ENCODE peak calls at places on chromosomes 6 and 20, in eight cellular contexts. One of them, this sample, is unnamed.
A peak's percentile ranks its signal among the peaks of the same experiment; 100 is the strongest.

GRCh38 chr6:166939894-166940293 is 16.5 kb downstream of the RNASET2 start:
- DNase-seq in mammary epithelial cell: no peak
- DNase-seq in esophagus squamous epithelium: no peak
- DNase-seq in GM23338: no peak
- DNase-seq in heart right ventricle: no peak
- DNase-seq in body of pancreas: no peak
- DNase-seq in ascending aorta: no peak
- DNase-seq in spleen: no peak
- DNase-seq in this sample: no peak

GRCh38 chr6:160188773-160189172 is 67.2 kb downstream of the SLC22A1 start:
- DNase-seq in heart right ventricle: no peak
- DNase-seq in body of pancreas: no peak
- DNase-seq in esophagus squamous epithelium: no peak
- DNase-seq in GM23338: no peak
- DNase-seq in spleen: no peak
- DNase-seq in mammary epithelial cell: no peak
- DNase-seq in ascending aorta: no peak
- DNase-seq in this sample: no peak

GRCh38 chr20:64049887-64050260 is 435 bp upstream of the SOX18 start:
- DNase-seq in esophagus squamous epithelium: no peak
- DNase-seq in GM23338: no peak
- DNase-seq in heart right ventricle: peak; percentile 64
- DNase-seq in spleen: no peak
- DNase-seq in ascending aorta: no peak
- DNase-seq in mammary epithelial cell: no peak
- DNase-seq in body of pancreas: no peak
- DNase-seq in this sample: no peak

GRCh38 chr6:30171677-30172471 is 8.5 kb downstream of the TRIM15 start:
- DNase-seq in esophagus squamous epithelium: no peak
- DNase-seq in ascending aorta: no peak
- DNase-seq in GM23338: peak; percentile 87
- DNase-seq in heart right ventricle: no peak
- DNase-seq in mammary epithelial cell: no peak
- DNase-seq in spleen: no peak
- DNase-seq in body of pancreas: no peak
- DNase-seq in this sample: no peak

GRCh38 chr6:114344216-114344970 is 1.6 kb upstream of the HS3ST5 start:
- DNase-seq in mammary epithelial cell: no peak
- DNase-seq in heart right ventricle: no peak
- DNase-seq in body of pancreas: no peak
- DNase-seq in GM23338: no peak
- DNase-seq in ascending aorta: no peak
- DNase-seq in spleen: no peak
- DNase-seq in esophagus squamous epithelium: no peak
- DNase-seq in this sample: no peak

GRCh38 chr6:35596448-35597442 is 84.0 kb upstream of the TULP1 start:
- DNase-seq in heart right ventricle: no peak
- DNase-seq in ascending aorta: no peak
- DNase-seq in esophagus squamous epithelium: no peak
- DNase-seq in GM23338: no peak
- DNase-seq in spleen: no peak
- DNase-seq in mammary epithelial cell: peak; percentile 67
- DNase-seq in body of pancreas: no peak
- DNase-seq in this sample: no peak

GRCh38 chr6:100574836-100575235 is 110.1 kb upstream of the SIM1 start:
- DNase-seq in ascending aorta: no peak
- DNase-seq in GM23338: no peak
- DNase-seq in mammary epithelial cell: no peak
- DNase-seq in heart right ventricle: no peak
- DNase-seq in spleen: no peak
- DNase-seq in body of pancreas: no peak
- DNase-seq in esophagus squamous epithelium: no peak
- DNase-seq in this sample: no peak

GRCh38 chr20:47764154-47764734 is 21.0 kb downstream of the SULF2 start:
- DNase-seq in body of pancreas: no peak
- DNase-seq in esophagus squamous epithelium: no peak
- DNase-seq in ascending aorta: no peak
- DNase-seq in heart right ventricle: no peak
- DNase-seq in spleen: no peak
- DNase-seq in mammary epithelial cell: no peak
- DNase-seq in GM23338: no peak
- DNase-seq in this sample: peak; percentile 68

GRCh38 chr6:80962382-80962781 is 790.1 kb downstream of the TENT5A start:
- DNase-seq in spleen: no peak
- DNase-seq in mammary epithelial cell: no peak
- DNase-seq in esophagus squamous epithelium: no peak
- DNase-seq in GM23338: no peak
- DNase-seq in ascending aorta: no peak
- DNase-seq in body of pancreas: no peak
- DNase-seq in heart right ventricle: no peak
- DNase-seq in this sample: peak; percentile 9

GRCh38 chr6:11804706-11805105 is 26.1 kb upstream of the ADTRP start:
- DNase-seq in esophagus squamous epithelium: no peak
- DNase-seq in heart right ventricle: no peak
- DNase-seq in ascending aorta: no peak
- DNase-seq in mammary epithelial cell: peak; percentile 21
- DNase-seq in body of pancreas: no peak
- DNase-seq in GM23338: no peak
- DNase-seq in spleen: no peak
- DNase-seq in this sample: no peak

GRCh38 chr6:130500693-130501092 is 134.9 kb downstream of the TMEM200A start:
- DNase-seq in GM23338: no peak
- DNase-seq in ascending aorta: no peak
- DNase-seq in body of pancreas: no peak
- DNase-seq in mammary epithelial cell: no peak
- DNase-seq in heart right ventricle: no peak
- DNase-seq in spleen: no peak
- DNase-seq in esophagus squamous epithelium: no peak
- DNase-seq in this sample: no peak

GRCh38 chr6:138289739-138290138 is 71.4 kb upstream of the PBOV1 start:
- DNase-seq in esophagus squamous epithelium: no peak
- DNase-seq in body of pancreas: no peak
- DNase-seq in heart right ventricle: no peak
- DNase-seq in GM23338: peak; percentile 60
- DNase-seq in mammary epithelial cell: peak; percentile 29
- DNase-seq in ascending aorta: no peak
- DNase-seq in spleen: peak; percentile 60
- DNase-seq in this sample: peak; percentile 65

GRCh38 chr6:13794184-13794583 is 20.2 kb downstream of the MCUR1 start:
- DNase-seq in ascending aorta: no peak
- DNase-seq in body of pancreas: no peak
- DNase-seq in esophagus squamous epithelium: no peak
- DNase-seq in GM23338: no peak
- DNase-seq in mammary epithelial cell: peak; percentile 11
- DNase-seq in spleen: no peak
- DNase-seq in heart right ventricle: no peak
- DNase-seq in this sample: no peak
- H3K36me3 ChIP-seq in ascending aorta: peaks cover 40% of the 10 kb centered on the region
- H3K36me3 ChIP-seq in body of pancreas: peaks cover 12% of the 10 kb centered on the region
- H3K36me3 ChIP-seq in esophagus squamous epithelium: peaks cover 65% of the 10 kb centered on the region
- H3K36me3 ChIP-seq in GM23338: peaks cover 13% of the 10 kb centered on the region
- H3K36me3 ChIP-seq in mammary epithelial cell: peaks cover 5% of the 10 kb centered on the region
- H3K36me3 ChIP-seq in spleen: peaks cover 47% of the 10 kb centered on the region
- H3K36me3 ChIP-seq in heart right ventricle: no peaks in the 10 kb centered on the region
- H3K36me3 ChIP-seq in this sample: peaks cover 1% of the 10 kb centered on the region

GRCh38 chr6:135354407-135354806 is 143.1 kb downstream of the AHI1 start:
- DNase-seq in esophagus squamous epithelium: no peak
- DNase-seq in heart right ventricle: no peak
- DNase-seq in GM23338: no peak
- DNase-seq in ascending aorta: no peak
- DNase-seq in mammary epithelial cell: no peak
- DNase-seq in spleen: no peak
- DNase-seq in body of pancreas: no peak
- DNase-seq in this sample: no peak

GRCh38 chr6:135362124-135362523 is 135.4 kb downstream of the AHI1 start:
- DNase-seq in esophagus squamous epithelium: no peak
- DNase-seq in GM23338: no peak
- DNase-seq in spleen: no peak
- DNase-seq in ascending aorta: no peak
- DNase-seq in mammary epithelial cell: no peak
- DNase-seq in body of pancreas: no peak
- DNase-seq in heart right ventricle: no peak
- DNase-seq in this sample: no peak

GRCh38 chr6:135358251-135358821 is 139.2 kb downstream of the AHI1 start:
- DNase-seq in ascending aorta: no peak
- DNase-seq in esophagus squamous epithelium: no peak
- DNase-seq in spleen: no peak
- DNase-seq in body of pancreas: no peak
- DNase-seq in GM23338: no peak
- DNase-seq in mammary epithelial cell: peak; percentile 65
- DNase-seq in heart right ventricle: no peak
- DNase-seq in this sample: no peak

GRCh38 chr6:135358907-135359459 is 138.6 kb downstream of the AHI1 start:
- DNase-seq in body of pancreas: no peak
- DNase-seq in mammary epithelial cell: no peak
- DNase-seq in spleen: no peak
- DNase-seq in GM23338: no peak
- DNase-seq in ascending aorta: no peak
- DNase-seq in heart right ventricle: no peak
- DNase-seq in esophagus squamous epithelium: no peak
- DNase-seq in this sample: no peak

GRCh38 chr6:135360222-135360621 is 137.3 kb downstream of the AHI1 start:
- DNase-seq in heart right ventricle: no peak
- DNase-seq in body of pancreas: no peak
- DNase-seq in esophagus squamous epithelium: no peak
- DNase-seq in GM23338: peak; percentile 36
- DNase-seq in ascending aorta: no peak
- DNase-seq in spleen: no peak
- DNase-seq in mammary epithelial cell: no peak
- DNase-seq in this sample: no peak
- H3K4me1 ChIP-seq in heart right ventricle: no peaks in the 10 kb centered on the region
- H3K4me1 ChIP-seq in body of pancreas: no peaks in the 10 kb centered on the region
- H3K4me1 ChIP-seq in esophagus squamous epithelium: peaks cover 13% of the 10 kb centered on the region
- H3K4me1 ChIP-seq in GM23338: no peaks in the 10 kb centered on the region
- H3K4me1 ChIP-seq in ascending aorta: no peaks in the 10 kb centered on the region
- H3K4me1 ChIP-seq in spleen: no peaks in the 10 kb centered on the region
- H3K4me1 ChIP-seq in mammary epithelial cell: peaks cover 3% of the 10 kb centered on the region
- H3K4me1 ChIP-seq in this sample: peaks cover 6% of the 10 kb centered on the region

DNA sequence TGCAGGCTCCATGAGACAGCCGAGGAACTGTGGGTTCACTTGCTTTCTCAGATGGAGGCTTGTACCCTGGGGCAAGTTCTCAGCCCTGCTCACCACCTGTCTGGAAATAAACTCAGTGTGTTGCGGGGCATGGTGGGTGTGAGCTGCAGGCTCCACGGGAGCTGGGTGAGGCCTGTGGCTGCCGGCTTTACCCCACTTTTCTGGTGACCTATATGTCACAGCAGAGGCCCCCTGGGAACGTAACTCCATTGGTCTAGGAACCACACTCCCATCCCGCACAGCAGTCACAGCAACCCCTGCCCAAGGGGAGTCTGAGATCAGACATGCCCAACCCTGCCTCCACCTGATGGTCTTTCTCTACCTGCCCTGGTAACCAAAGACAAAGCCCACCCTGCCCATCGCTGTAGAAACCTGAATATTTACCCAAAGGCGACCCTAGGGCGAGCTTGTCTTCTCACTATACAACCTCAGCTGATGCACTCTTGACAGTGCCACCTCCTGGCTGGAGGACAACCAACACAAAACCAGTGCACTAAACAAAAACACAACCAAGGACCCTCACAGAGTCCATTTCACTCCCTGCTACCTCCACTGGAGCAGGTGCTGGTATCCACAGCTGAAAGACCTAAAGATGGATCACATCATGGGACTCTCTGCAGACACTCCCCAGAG is 174.3 kb downstream of the PDE10A start:
- DNase-seq in heart right ventricle: no peak
- DNase-seq in spleen: no peak
- DNase-seq in body of pancreas: no peak
- DNase-seq in esophagus squamous epithelium: no peak
- DNase-seq in mammary epithelial cell: no peak
- DNase-seq in GM23338: no peak
- DNase-seq in ascending aorta: no peak
- DNase-seq in this sample: no peak
- TF ChIP-seq CTCF in heart right ventricle: no peak
- TF ChIP-seq CTCF in spleen: no peak
- TF ChIP-seq CTCF in body of pancreas: no peak
- TF ChIP-seq CTCF in esophagus squamous epithelium: no peak
- TF ChIP-seq CTCF in mammary epithelial cell: no peak
- TF ChIP-seq CTCF in GM23338: no peak
- TF ChIP-seq CTCF in ascending aorta: no peak
- TF ChIP-seq CTCF in this sample: no peak

DNA sequence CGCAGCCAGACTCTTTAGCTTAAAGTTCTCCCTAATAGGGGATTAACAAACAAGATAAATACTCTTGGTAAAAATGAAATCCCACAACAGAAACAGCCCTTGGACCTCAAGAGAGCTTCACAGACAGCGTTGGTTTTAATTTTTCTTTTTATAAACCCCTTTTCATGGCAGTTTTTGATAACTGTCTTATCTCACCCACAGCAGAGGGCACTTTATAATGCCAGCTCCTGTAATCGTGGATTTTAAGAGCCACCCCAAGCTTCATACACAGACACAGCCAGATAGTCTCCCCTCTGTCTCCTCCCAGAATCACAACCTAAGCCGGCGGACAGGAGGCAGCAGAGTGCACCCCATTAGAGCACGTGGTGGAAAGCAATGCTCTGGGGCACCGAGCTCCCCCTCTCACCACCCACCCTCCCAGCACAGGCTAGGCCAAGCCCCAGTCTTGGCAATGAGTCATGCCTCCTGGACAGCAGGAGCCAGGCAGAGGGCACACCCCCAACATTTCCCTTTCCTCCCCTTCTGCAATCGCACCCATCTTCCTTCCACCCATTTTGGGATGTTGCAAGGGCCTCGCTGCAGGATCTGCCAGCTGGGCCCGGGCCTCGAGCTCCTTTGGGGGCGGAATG is 2.5 kb downstream of the JAG1 start:
- DNase-seq in esophagus squamous epithelium: peak; percentile 69
- DNase-seq in mammary epithelial cell: peak; percentile 96
- DNase-seq in heart right ventricle: peak; percentile 85
- DNase-seq in GM23338: peak; percentile 85
- DNase-seq in body of pancreas: peak; percentile 75
- DNase-seq in spleen: peak; percentile 87
- DNase-seq in ascending aorta: peak; percentile 67
- DNase-seq in this sample: peak; percentile 82
- H3K36me3 ChIP-seq in esophagus squamous epithelium: peaks cover 39% of the 10 kb centered on the region
- H3K36me3 ChIP-seq in mammary epithelial cell: peaks cover 26% of the 10 kb centered on the region
- H3K36me3 ChIP-seq in heart right ventricle: no peaks in the 10 kb centered on the region
- H3K36me3 ChIP-seq in GM23338: no peaks in the 10 kb centered on the region
- H3K36me3 ChIP-seq in body of pancreas: no peaks in the 10 kb centered on the region
- H3K36me3 ChIP-seq in spleen: no peaks in the 10 kb centered on the region
- H3K36me3 ChIP-seq in ascending aorta: peaks cover 18% of the 10 kb centered on the region
- H3K36me3 ChIP-seq in this sample: peaks cover 4% of the 10 kb centered on the region

GRCh38 chr6:90159452-90159851 is 137.2 kb downstream of the BACH2 start:
- DNase-seq in GM23338: no peak
- DNase-seq in body of pancreas: no peak
- DNase-seq in mammary epithelial cell: no peak
- DNase-seq in esophagus squamous epithelium: no peak
- DNase-seq in heart right ventricle: no peak
- DNase-seq in spleen: no peak
- DNase-seq in ascending aorta: no peak
- DNase-seq in this sample: no peak
- H3K4me1 ChIP-seq in GM23338: no peaks in the 10 kb centered on the region
- H3K4me1 ChIP-seq in body of pancreas: no peaks in the 10 kb centered on the region
- H3K4me1 ChIP-seq in mammary epithelial cell: peaks cover 14% of the 10 kb centered on the region
- H3K4me1 ChIP-seq in esophagus squamous epithelium: no peaks in the 10 kb centered on the region
- H3K4me1 ChIP-seq in heart right ventricle: peaks cover 18% of the 10 kb centered on the region
- H3K4me1 ChIP-seq in spleen: peaks cover 11% of the 10 kb centered on the region
- H3K4me1 ChIP-seq in ascending aorta: no peaks in the 10 kb centered on the region
- H3K4me1 ChIP-seq in this sample: peaks cover 16% of the 10 kb centered on the region